ENCODE peak calls at places on chromosomes 1 and 21, in seven cellular contexts. P is cardiac fibroblast, U is GM12865, D is skeletal muscle cell, R is fibroblast of the aortic adventitia, I is HAP-1, E is iPS DF 6.9. X is an unnamed sample.

GRCh38 chr1:231959225-231959884 is 332.8 kb downstream of the DISC1 start:
- DNase-seq in P (no peak), U (no peak), D (no peak), R (peak), I (no peak), E (no peak), X (no peak)

GRCh38 chr1:3611170-3612019 is at the start of gene MEGF6:
- DNase-seq in P (peak), U (peak), D (no peak), R (no peak), I (peak), E (no peak), X (no peak)

GRCh38 chr1:232150770-232151548 is 479.0 kb downstream of the SIPA1L2 start:
- DNase-seq in P (no peak), U (no peak), D (no peak), R (no peak), I (no peak), E (no peak), X (no peak)

GRCh38 chr21:38503588-38503987 is 5.3 kb upstream of the ERG start:
- DNase-seq in P (peak), U (no peak), D (peak), R (peak), I (no peak), E (no peak), X (peak)

GRCh38 chr1:23756676-23757075 is 13.4 kb downstream of the ELOA start:
- DNase-seq in P (peak), U (no peak), D (no peak), R (peak), I (no peak), E (no peak), X (peak)

GRCh38 chr1:95021794-95022193 is 51.0 kb downstream of the ALG14 start:
- DNase-seq in P (peak), U (no peak), D (no peak), R (peak), I (no peak), E (no peak), X (no peak)

GRCh38 chr1:25616932-25617625 is 488 bp downstream of the MAN1C1 start:
- DNase-seq in P (no peak), U (peak), D (no peak), R (no peak), I (peak), E (no peak), X (no peak)

GRCh38 chr1:116299248-116299647 is 73.8 kb upstream of the ATP1A1 start:
- DNase-seq in P (no peak), U (no peak), D (no peak), R (no peak), I (no peak), E (no peak), X (no peak)

GRCh38 chr1:169044971-169045370 is 61.5 kb upstream of the ATP1B1 start:
- DNase-seq in P (no peak), U (peak), D (no peak), R (no peak), I (no peak), E (no peak), X (no peak)

GRCh38 chr1:222071313-222071886 is 329.5 kb upstream of the DUSP10 start:
- DNase-seq in P (peak), U (no peak), D (no peak), R (no peak), I (peak), E (no peak), X (peak)

GRCh38 chr1:149845416-149845815 is 54.0 kb upstream of the BOLA1 start:
- DNase-seq in P (no peak), U (peak), D (no peak), R (no peak), I (peak), E (no peak), X (no peak)

GRCh38 chr1:175514309-175515001 is 228.9 kb downstream of the TNR start:
- DNase-seq in P (peak), U (peak), D (no peak), R (no peak), I (no peak), E (no peak), X (no peak)

GRCh38 chr1:98019747-98020146 is 98.9 kb upstream of the DPYD start:
- DNase-seq in P (no peak), U (no peak), D (no peak), R (peak), I (no peak), E (no peak), X (no peak)

GRCh38 chr1:2212167-2212541 is 16.0 kb upstream of the SKI start:
- DNase-seq in P (no peak), U (no peak), D (no peak), R (no peak), I (no peak), E (no peak), X (peak)

GRCh38 chr21:45254557-45254930 is 33.2 kb downstream of the POFUT2 start:
- DNase-seq in P (no peak), U (no peak), D (no peak), R (no peak), I (no peak), E (no peak), X (no peak)

GRCh38 chr1:193676996-193677569 is 490.7 kb upstream of the B3GALT2 start:
- DNase-seq in P (no peak), U (no peak), D (no peak), R (no peak), I (no peak), E (no peak), X (no peak)

GRCh38 chr1:248752119-248752931 is 3.2 kb downstream of the LYPD8 start:
- DNase-seq in P (no peak), U (no peak), D (no peak), R (no peak), I (peak), E (no peak), X (peak)

GRCh38 chr1:234604726-234605492 is 5.1 kb downstream of the IRF2BP2 start:
- DNase-seq in P (peak), U (no peak), D (no peak), R (peak), I (no peak), E (no peak), X (peak)

GRCh38 chr1:56378376-56379070 is 200.8 kb downstream of the PLPP3 start:
- DNase-seq in P (no peak), U (no peak), D (no peak), R (no peak), I (no peak), E (no peak), X (no peak)

GRCh38 chr1:214551052-214551435 is 358 bp downstream of the PTPN14 start:
- DNase-seq in P (no peak), U (no peak), D (no peak), R (no peak), I (peak), E (no peak), X (no peak)

GRCh38 chr1:167722152-167722869 is 529 bp downstream of the MPZL1 start:
- DNase-seq in P (peak), U (no peak), D (no peak), R (peak), I (peak), E (no peak), X (peak)

GRCh38 chr1:53305650-53306049 is 22.2 kb downstream of the LRP8 start:
- DNase-seq in P (no peak), U (no peak), D (no peak), R (no peak), I (no peak), E (no peak), X (no peak)

GRCh38 chr1:58884706-58885661 is 101.1 kb upstream of the JUN start:
- DNase-seq in P (peak), U (no peak), D (no peak), R (peak), I (no peak), E (no peak), X (no peak)

GRCh38 chr21:35395728-35396127 is 346.6 kb upstream of the RUNX1 start:
- DNase-seq in P (peak), U (no peak), D (peak), R (peak), I (no peak), E (no peak), X (peak)

GRCh38 chr1:24481098-24481497 is 21.5 kb upstream of the RCAN3 start:
- DNase-seq in P (no peak), U (peak), D (no peak), R (no peak), I (no peak), E (no peak), X (no peak)

GRCh38 chr1:30383131-30383793 is 340.1 kb downstream of the MATN1 start:
- DNase-seq in P (peak), U (no peak), D (no peak), R (no peak), I (no peak), E (no peak), X (no peak)

GRCh38 chr1:187762109-187762508 is 933.4 kb downstream of the PLA2G4A start:
- DNase-seq in P (no peak), U (no peak), D (no peak), R (no peak), I (no peak), E (no peak), X (no peak)

GRCh38 chr1:8740034-8740449 is 77.4 kb downstream of the RERE start:
- DNase-seq in P (peak), U (no peak), D (peak), R (peak), I (no peak), E (no peak), X (peak)

GRCh38 chr1:160267284-160267991 is 5.1 kb upstream of the DCAF8 start:
- DNase-seq in P (no peak), U (no peak), D (no peak), R (no peak), I (no peak), E (no peak), X (no peak)

GRCh38 chr1:207084241-207084640 is 4.4 kb upstream of the C4BPB start:
- DNase-seq in P (no peak), U (no peak), D (no peak), R (no peak), I (no peak), E (no peak), X (no peak)

GRCh38 chr1:184945678-184946412 is 28.5 kb downstream of the NIBAN1 start:
- DNase-seq in P (peak), U (peak), D (peak), R (peak), I (no peak), E (no peak), X (peak)

GRCh38 chr1:86708923-86709322 is 4.5 kb downstream of the SH3GLB1 start:
- DNase-seq in P (peak), U (no peak), D (no peak), R (peak), I (no peak), E (no peak), X (peak)

GRCh38 chr1:225655509-225656258 is 2.8 kb upstream of the ENAH start:
- DNase-seq in P (peak), U (peak), D (peak), R (peak), I (peak), E (no peak), X (peak)

DNA sequence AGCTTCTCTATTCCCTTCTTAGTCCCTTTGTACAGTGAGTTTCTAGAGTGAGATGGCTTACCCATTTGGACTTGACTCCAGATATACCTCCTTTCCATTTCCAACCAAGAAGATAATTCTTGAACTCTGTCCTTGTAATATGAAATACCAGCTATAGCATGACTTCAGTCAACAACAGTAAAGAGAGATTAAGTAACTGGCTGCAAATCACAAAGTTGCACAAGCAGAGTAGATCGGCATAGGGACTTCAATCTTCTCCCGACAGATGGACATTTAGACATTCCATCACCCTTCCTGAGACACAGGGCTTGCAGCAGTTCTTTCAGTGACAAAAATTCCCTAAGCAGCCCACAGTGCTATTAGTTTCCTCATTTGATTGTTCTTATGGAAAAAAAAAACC is 44.6 kb downstream of the JAK1 start:
- DNase-seq in P (peak), U (no peak), D (no peak), R (no peak), I (no peak), E (no peak), X (peak)
- H3K4me3 ChIP-seq in P (no peak), U (no peak), D (no peak), R (no peak), I (no peak), E (no peak), X (no peak)

DNA sequence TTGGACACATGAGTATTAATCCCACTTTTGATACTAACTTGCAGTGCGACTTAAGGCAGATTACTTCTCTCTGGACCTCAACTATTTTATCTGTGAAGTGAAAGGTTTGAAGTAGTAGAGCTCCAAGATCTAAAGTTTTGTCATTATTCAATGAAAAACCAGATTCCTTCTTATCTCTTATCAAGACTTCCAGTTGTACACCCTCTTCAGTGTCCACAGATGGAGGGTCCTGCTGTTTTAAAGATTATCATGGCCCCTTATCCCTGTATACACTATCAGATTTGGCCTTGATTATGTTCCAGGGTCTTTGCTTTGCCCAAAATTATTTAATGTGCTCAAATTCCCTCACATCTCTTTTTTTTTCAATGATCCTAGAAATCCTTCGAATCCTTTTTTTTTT is 1.1 kb downstream of the C1orf50 start:
- DNase-seq in P (no peak), U (no peak), D (no peak), R (no peak), I (no peak), E (no peak), X (no peak)
- H3K4me3 ChIP-seq in P (peak), U (peak), D (peak), R (peak), I (peak), E (no peak), X (peak)

DNA sequence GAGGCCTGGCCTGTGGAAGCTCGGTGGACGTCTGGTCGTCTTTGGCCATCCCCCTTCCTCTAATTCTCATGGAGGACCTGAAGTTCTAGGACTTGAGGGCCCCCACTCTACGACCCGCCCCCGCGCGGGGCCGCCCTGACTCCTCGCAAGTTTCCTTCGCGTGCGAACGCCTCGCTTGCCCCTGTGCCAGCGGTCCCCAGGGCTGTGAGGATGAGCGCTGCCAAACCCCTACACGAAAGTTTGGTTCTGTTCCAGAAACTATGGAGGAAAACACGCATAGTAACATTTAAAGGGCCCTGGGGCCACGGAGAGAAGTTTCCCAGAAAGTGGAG is 294 bp upstream of the GNG12 start:
- DNase-seq in P (peak), U (no peak), D (peak), R (peak), I (no peak), E (no peak), X (peak)
- H3K4me3 ChIP-seq in P (peak), U (no peak), D (peak), R (peak), I (peak), E (peak), X (peak)

GRCh38 chr1:54883349-54884102 is 3.5 kb downstream of the DHCR24 start:
- DNase-seq in P (peak), U (no peak), D (peak), R (peak), I (no peak), E (no peak), X (no peak)
- H3K4me3 ChIP-seq in P (peak), U (no peak), D (peak), R (peak), I (no peak), E (no peak), X (no peak)

DNA sequence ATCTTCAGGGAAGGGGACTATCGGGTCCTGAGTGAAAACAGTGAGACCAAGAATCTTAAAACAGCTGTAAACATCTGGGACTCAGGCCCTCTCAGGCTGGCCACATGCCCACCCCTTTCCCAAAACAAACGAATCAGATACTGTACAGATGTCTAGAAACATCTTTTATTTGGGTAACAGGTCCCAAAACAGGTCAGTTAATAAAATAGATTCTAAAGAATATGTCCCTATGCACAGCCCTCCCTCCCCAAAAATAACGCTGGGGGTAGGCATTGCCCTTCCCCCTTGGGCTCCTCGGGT is 499 bp upstream of the CRTC2 start:
- DNase-seq in P (no peak), U (no peak), D (no peak), R (no peak), I (no peak), E (no peak), X (no peak)
- H3K4me3 ChIP-seq in P (no peak), U (peak), D (no peak), R (peak), I (peak), E (no peak), X (peak)

GRCh38 chr1:40383488-40384412 is 10.2 kb downstream of the SMAP2 start:
- DNase-seq in P (peak), U (peak), D (peak), R (peak), I (no peak), E (no peak), X (peak)

GRCh38 chr1:40382110-40382464 is 8.6 kb downstream of the SMAP2 start:
- DNase-seq in P (no peak), U (no peak), D (no peak), R (no peak), I (no peak), E (no peak), X (peak)

GRCh38 chr1:40384413-40384762 is 10.9 kb downstream of the SMAP2 start:
- DNase-seq in P (peak), U (peak), D (no peak), R (peak), I (no peak), E (no peak), X (no peak)

GRCh38 chr1:40382601-40383000 is 9.1 kb downstream of the SMAP2 start:
- DNase-seq in P (no peak), U (no peak), D (no peak), R (no peak), I (no peak), E (no peak), X (no peak)

GRCh38 chr1:40383095-40383487 is 9.6 kb downstream of the SMAP2 start:
- DNase-seq in P (peak), U (no peak), D (no peak), R (no peak), I (no peak), E (no peak), X (no peak)
- H3K4me3 ChIP-seq in P (no peak), U (peak), D (no peak), R (no peak), I (no peak), E (no peak), X (no peak)

DNA sequence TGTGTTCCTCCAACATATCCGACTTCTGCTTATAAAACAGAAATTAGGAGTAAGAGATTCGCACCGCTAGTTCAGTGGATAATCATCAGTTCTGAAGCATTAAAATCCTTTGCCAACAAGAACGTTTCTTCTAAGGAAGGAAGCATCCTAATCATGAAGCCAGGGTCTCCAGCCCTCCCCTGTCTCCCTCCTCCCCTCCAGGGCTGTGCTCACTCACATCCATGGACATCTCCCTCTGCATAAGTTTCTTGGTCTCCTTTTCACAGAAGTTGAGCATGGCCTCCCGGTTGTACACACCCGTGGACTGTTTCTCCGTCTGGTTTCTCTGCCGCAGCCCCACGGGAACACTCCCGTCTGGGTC is 505 bp downstream of the LMOD1 start:
- DNase-seq in P (no peak), U (no peak), D (no peak), R (no peak), I (no peak), E (no peak), X (no peak)
- H3K4me3 ChIP-seq in P (peak), U (no peak), D (peak), R (peak), I (peak), E (peak), X (peak)